ENCODE peak calls at places on chromosomes 11 and 22, in nine cellular contexts. A is GM23248, G is thoracic aorta, K is kidney, J is Panc1, Y is lower lobe of right lung, E is fibroblast of lung, V is spleen, N is neural progenitor cell. Z is an unnamed sample.

GRCh38 chr11:90874281-90874680 is 651.4 kb upstream of the CHORDC1 start:
- DNase-seq in A (no peak), G (no peak), K (no peak), J (no peak), Y (no peak), E (no peak), V (no peak), N (no peak), Z (no peak)

GRCh38 chr11:3166268-3167142 is 1.4 kb upstream of the OSBPL5 start:
- DNase-seq in A (no peak), G (no peak), K (peak; percentile 69), J (no peak), Y (no peak), E (no peak), V (peak; percentile 63), N (peak; percentile 54), Z (no peak)

GRCh38 chr22:20779014-20779812 is 5.3 kb downstream of the SERPIND1 start:
- DNase-seq in A (no peak), G (no peak), K (no peak), J (no peak), Y (no peak), E (no peak), V (no peak), N (no peak), Z (no peak)

GRCh38 chr11:14554959-14555358 is 34.8 kb upstream of the PSMA1 start:
- DNase-seq in A (no peak), G (no peak), K (no peak), J (no peak), Y (no peak), E (no peak), V (no peak), N (no peak), Z (no peak)

GRCh38 chr11:70099578-70100282 is 21.6 kb downstream of the ANO1 start:
- DNase-seq in A (peak; percentile 60), G (no peak), K (peak; percentile 74), J (no peak), Y (no peak), E (peak; percentile 61), V (no peak), N (no peak), Z (no peak)

GRCh38 chr11:110808291-110808690 is 96.1 kb upstream of the ARHGAP20 start:
- DNase-seq in A (no peak), G (no peak), K (no peak), J (no peak), Y (no peak), E (no peak), V (no peak), N (no peak), Z (no peak)

GRCh38 chr11:97794876-97795275 is 1225.9 kb upstream of the CNTN5 start:
- DNase-seq in A (no peak), G (no peak), K (no peak), J (no peak), Y (no peak), E (peak; percentile 9), V (no peak), N (no peak), Z (no peak)

GRCh38 chr11:73343076-73343833 is 32.9 kb upstream of the RELT start:
- DNase-seq in A (no peak), G (no peak), K (no peak), J (no peak), Y (no peak), E (no peak), V (no peak), N (no peak), Z (no peak)

GRCh38 chr11:87120937-87121336 is 83.2 kb downstream of the TMEM135 start:
- DNase-seq in A (no peak), G (no peak), K (no peak), J (no peak), Y (no peak), E (no peak), V (no peak), N (no peak), Z (no peak)

GRCh38 chr11:87128372-87128771 is 90.6 kb downstream of the TMEM135 start:
- DNase-seq in A (no peak), G (no peak), K (no peak), J (no peak), Y (no peak), E (no peak), V (no peak), N (no peak), Z (no peak)

GRCh38 chr11:87127131-87127530 is 89.4 kb downstream of the TMEM135 start:
- DNase-seq in A (no peak), G (no peak), K (no peak), J (no peak), Y (no peak), E (no peak), V (no peak), N (peak; percentile 55), Z (no peak)

GRCh38 chr11:87122852-87123251 is 85.1 kb downstream of the TMEM135 start:
- DNase-seq in A (no peak), G (no peak), K (no peak), J (no peak), Y (no peak), E (no peak), V (no peak), N (no peak), Z (no peak)

DNA sequence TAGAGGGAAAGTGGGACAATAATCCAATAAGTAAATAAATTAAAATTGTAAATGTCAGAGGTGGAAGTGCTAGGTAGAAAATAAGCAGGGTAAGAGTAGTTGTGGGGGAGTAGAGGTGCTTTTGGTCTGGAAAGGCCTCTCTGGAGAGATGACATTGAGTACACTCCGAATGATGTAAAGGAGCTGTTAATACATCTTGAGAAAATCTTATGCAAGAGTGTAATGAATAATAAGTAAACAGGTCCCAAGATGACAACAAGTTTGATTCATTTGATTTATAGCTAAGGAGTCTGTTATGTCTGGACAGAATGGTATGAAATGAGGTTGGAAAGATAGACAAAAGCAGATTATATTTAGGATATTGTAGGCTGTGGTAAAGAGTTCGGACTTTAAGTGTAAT is 87.5 kb downstream of the TMEM135 start:
- DNase-seq in A (peak; percentile 15), G (no peak), K (no peak), J (no peak), Y (no peak), E (peak; percentile 70), V (no peak), N (no peak), Z (no peak)
- H3K4me1 ChIP-seq in A (peaks cover 11% of the 10 kb centered on the region), G (peaks cover 9% of the 10 kb centered on the region), K (no peaks in the 10 kb centered on the region), J (peaks cover 9% of the 10 kb centered on the region), Y (no peaks in the 10 kb centered on the region), E (no peaks in the 10 kb centered on the region), V (no peaks in the 10 kb centered on the region), N (peaks cover 34% of the 10 kb centered on the region), Z (peaks cover 5% of the 10 kb centered on the region)

GRCh38 chr11:68053981-68054812 is 15.4 kb downstream of the TCIRG1 start:
- DNase-seq in A (no peak), G (no peak), K (no peak), J (no peak), Y (no peak), E (no peak), V (no peak), N (no peak), Z (no peak)

GRCh38 chr11:68050371-68050841 is 11.6 kb downstream of the TCIRG1 start:
- DNase-seq in A (no peak), G (no peak), K (no peak), J (no peak), Y (no peak), E (no peak), V (no peak), N (no peak), Z (no peak)

GRCh38 chr11:68051191-68052136 is 12.6 kb downstream of the TCIRG1 start:
- DNase-seq in A (no peak), G (no peak), K (no peak), J (no peak), Y (no peak), E (no peak), V (no peak), N (no peak), Z (no peak)

GRCh38 chr11:68053117-68053516 is 14.3 kb downstream of the TCIRG1 start:
- DNase-seq in A (no peak), G (no peak), K (no peak), J (no peak), Y (no peak), E (no peak), V (no peak), N (no peak), Z (no peak)

DNA sequence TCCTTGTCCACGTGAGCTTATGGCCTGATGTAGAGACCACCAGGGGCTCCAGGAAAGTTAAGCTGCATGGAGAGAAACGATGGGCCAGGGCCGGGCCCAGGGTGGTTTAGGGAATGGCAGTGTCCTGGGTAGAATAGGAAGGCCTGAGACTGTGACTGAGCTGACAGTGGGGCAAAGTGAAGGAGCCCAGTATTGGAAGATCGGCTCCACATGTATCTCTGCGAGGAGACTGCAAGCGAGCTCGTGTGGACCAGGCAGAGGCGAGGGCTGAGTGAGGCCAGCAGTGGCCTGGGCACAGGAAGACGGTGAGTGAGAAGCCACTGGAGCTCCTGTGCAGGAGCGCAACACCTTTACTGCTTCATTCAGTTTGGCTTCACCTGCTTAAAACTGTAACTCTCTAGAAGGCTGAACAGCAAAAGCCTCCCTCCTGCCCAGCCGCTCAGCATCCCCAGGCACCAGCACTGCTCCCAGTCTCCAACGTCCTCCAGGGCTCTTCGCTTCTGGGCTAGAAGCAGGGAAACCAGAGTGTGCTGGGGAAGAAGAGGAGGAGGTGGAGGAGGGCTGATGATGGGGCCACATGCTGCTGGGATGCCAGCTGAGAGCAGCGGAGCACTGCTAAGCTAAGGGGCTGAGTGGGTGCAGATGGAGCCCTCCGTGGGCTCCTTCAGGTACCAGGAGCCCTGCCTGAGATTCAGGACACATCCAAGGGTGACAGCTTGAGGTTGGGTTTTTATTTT is 13.5 kb downstream of the TCIRG1 start:
- DNase-seq in A (no peak), G (no peak), K (no peak), J (no peak), Y (no peak), E (no peak), V (no peak), N (no peak), Z (no peak)
- H3K36me3 ChIP-seq in A (no peaks in the 10 kb centered on the region), G (peaks cover 37% of the 10 kb centered on the region), K (no peaks in the 10 kb centered on the region), J (no peaks in the 10 kb centered on the region), Y (peaks cover 64% of the 10 kb centered on the region), E (peaks cover 34% of the 10 kb centered on the region), V (peaks cover 61% of the 10 kb centered on the region), N (no peaks in the 10 kb centered on the region), Z (no peaks in the 10 kb centered on the region)

GRCh38 chr11:18075444-18075843 is 29.4 kb upstream of the TPH1 start:
- DNase-seq in A (no peak), G (no peak), K (no peak), J (no peak), Y (no peak), E (no peak), V (no peak), N (no peak), Z (no peak)

GRCh38 chr11:18065572-18065971 is 19.5 kb upstream of the TPH1 start:
- DNase-seq in A (no peak), G (no peak), K (no peak), J (no peak), Y (no peak), E (no peak), V (peak; percentile 66), N (no peak), Z (no peak)

GRCh38 chr11:18067372-18067771 is 21.3 kb upstream of the TPH1 start:
- DNase-seq in A (no peak), G (no peak), K (no peak), J (no peak), Y (no peak), E (no peak), V (no peak), N (no peak), Z (no peak)

GRCh38 chr11:18066626-18067025 is 20.6 kb upstream of the TPH1 start:
- DNase-seq in A (peak; percentile 16), G (no peak), K (no peak), J (no peak), Y (no peak), E (peak; percentile 47), V (no peak), N (no peak), Z (no peak)

DNA sequence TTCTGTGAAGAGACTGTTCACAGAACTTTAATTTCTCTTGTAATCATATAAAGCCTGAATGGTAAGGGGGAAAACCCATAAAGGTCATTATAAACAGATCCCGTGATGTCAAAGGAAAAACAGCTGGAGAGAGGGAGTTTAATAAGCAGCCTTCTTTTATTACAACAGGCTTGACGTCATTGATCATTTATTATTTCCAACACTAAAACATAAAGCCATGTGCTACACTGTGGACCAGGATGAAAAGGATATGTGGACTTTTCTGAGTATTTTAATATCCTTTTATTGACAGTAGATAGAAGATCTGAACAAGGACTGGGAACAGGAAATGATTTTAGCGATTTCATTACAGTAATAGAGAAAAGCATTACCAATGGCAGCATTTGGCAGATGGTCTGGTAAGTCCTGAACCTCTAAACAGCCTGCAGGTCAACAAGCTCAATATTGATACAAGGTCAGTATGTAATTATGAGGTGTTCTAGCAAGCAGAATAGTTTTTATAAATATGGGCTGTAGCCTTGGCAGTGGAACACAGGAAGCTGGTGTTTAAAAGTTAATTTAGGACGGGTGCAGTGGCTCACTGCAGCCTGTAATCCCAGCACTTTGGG is 25.1 kb upstream of the TPH1 start:
- DNase-seq in A (no peak), G (no peak), K (no peak), J (no peak), Y (no peak), E (no peak), V (no peak), N (no peak), Z (no peak)
- H3K9me3 ChIP-seq in A (no peaks in the 10 kb centered on the region), G (no peaks in the 10 kb centered on the region), K (no peaks in the 10 kb centered on the region), J (no peaks in the 10 kb centered on the region), Y (no peaks in the 10 kb centered on the region), E (no peaks in the 10 kb centered on the region), V (no peaks in the 10 kb centered on the region), N (no peaks in the 10 kb centered on the region), Z (no peaks in the 10 kb centered on the region)

GRCh38 chr11:117179048-117179999 is 781 bp downstream of the SIDT2 start:
- DNase-seq in A (peak; percentile 73), G (no peak), K (peak; percentile 89), J (no peak), Y (peak; percentile 64), E (peak; percentile 45), V (peak; percentile 92), N (peak; percentile 34), Z (peak; percentile 53)
- H3K4me1 ChIP-seq in A (peaks cover 20% of the 10 kb centered on the region), G (peaks cover 23% of the 10 kb centered on the region), K (peaks cover 19% of the 10 kb centered on the region), J (peaks cover 21% of the 10 kb centered on the region), Y (peaks cover 32% of the 10 kb centered on the region), E (peaks cover 9% of the 10 kb centered on the region), V (peaks cover 23% of the 10 kb centered on the region), N (peaks cover 11% of the 10 kb centered on the region), Z (peaks cover 31% of the 10 kb centered on the region)